ENCODE peak calls at places on chromosome 7, in eight cellular contexts. One of them, this sample, is unnamed.

GRCh38 chr7:7595451-7595850 is 28.8 kb downstream of the MIOS start:
- DNase-seq in CD8-positive, alpha-beta T cell: no peak
- DNase-seq in activated CD4-positive, CD25-positive, alpha-beta regulatory T cell treated with anti-CD3 and anti-CD28 coated beads, Interleukin-2, amount 50 U/mL, for 72 hours: no peak
- DNase-seq in fibroblast of mammary gland: peak
- DNase-seq in lower lobe of right lung: no peak
- DNase-seq in NCI-H1092: peak
- DNase-seq in activated T-cell treated with anti-CD3 and anti-CD28 coated beads, Interleukin-2, amount 50 U/mL, for 1 hour: no peak
- DNase-seq in Right ventricle myocardium superior: no peak
- DNase-seq in this sample: peak

GRCh38 chr7:7732566-7733290 is 14.3 kb upstream of the RPA3 start:
- DNase-seq in Right ventricle myocardium superior: no peak
- DNase-seq in CD8-positive, alpha-beta T cell: no peak
- DNase-seq in fibroblast of mammary gland: peak
- DNase-seq in activated T-cell treated with anti-CD3 and anti-CD28 coated beads, Interleukin-2, amount 50 U/mL, for 1 hour: no peak
- DNase-seq in activated CD4-positive, CD25-positive, alpha-beta regulatory T cell treated with anti-CD3 and anti-CD28 coated beads, Interleukin-2, amount 50 U/mL, for 72 hours: no peak
- DNase-seq in lower lobe of right lung: no peak
- DNase-seq in NCI-H1092: no peak
- DNase-seq in this sample: no peak

GRCh38 chr7:159096736-159097581 is 47.7 kb downstream of the VIPR2 start:
- DNase-seq in activated T-cell treated with anti-CD3 and anti-CD28 coated beads, Interleukin-2, amount 50 U/mL, for 1 hour: peak
- DNase-seq in Right ventricle myocardium superior: peak
- DNase-seq in CD8-positive, alpha-beta T cell: peak
- DNase-seq in NCI-H1092: no peak
- DNase-seq in activated CD4-positive, CD25-positive, alpha-beta regulatory T cell treated with anti-CD3 and anti-CD28 coated beads, Interleukin-2, amount 50 U/mL, for 72 hours: peak
- DNase-seq in fibroblast of mammary gland: no peak
- DNase-seq in lower lobe of right lung: no peak
- DNase-seq in this sample: no peak

GRCh38 chr7:23072043-23072442 is 33.5 kb upstream of the KLHL7 start:
- DNase-seq in fibroblast of mammary gland: peak
- DNase-seq in activated T-cell treated with anti-CD3 and anti-CD28 coated beads, Interleukin-2, amount 50 U/mL, for 1 hour: no peak
- DNase-seq in Right ventricle myocardium superior: no peak
- DNase-seq in CD8-positive, alpha-beta T cell: no peak
- DNase-seq in lower lobe of right lung: no peak
- DNase-seq in NCI-H1092: no peak
- DNase-seq in activated CD4-positive, CD25-positive, alpha-beta regulatory T cell treated with anti-CD3 and anti-CD28 coated beads, Interleukin-2, amount 50 U/mL, for 72 hours: no peak
- DNase-seq in this sample: no peak

GRCh38 chr7:7516662-7517061 is 19.0 kb downstream of the COL28A1 start:
- DNase-seq in NCI-H1092: no peak
- DNase-seq in activated T-cell treated with anti-CD3 and anti-CD28 coated beads, Interleukin-2, amount 50 U/mL, for 1 hour: no peak
- DNase-seq in Right ventricle myocardium superior: no peak
- DNase-seq in lower lobe of right lung: no peak
- DNase-seq in CD8-positive, alpha-beta T cell: no peak
- DNase-seq in fibroblast of mammary gland: no peak
- DNase-seq in activated CD4-positive, CD25-positive, alpha-beta regulatory T cell treated with anti-CD3 and anti-CD28 coated beads, Interleukin-2, amount 50 U/mL, for 72 hours: no peak
- DNase-seq in this sample: no peak

GRCh38 chr7:158802535-158803199 is 26.6 kb downstream of the ESYT2 start:
- DNase-seq in NCI-H1092: no peak
- DNase-seq in fibroblast of mammary gland: peak
- DNase-seq in Right ventricle myocardium superior: no peak
- DNase-seq in activated CD4-positive, CD25-positive, alpha-beta regulatory T cell treated with anti-CD3 and anti-CD28 coated beads, Interleukin-2, amount 50 U/mL, for 72 hours: no peak
- DNase-seq in CD8-positive, alpha-beta T cell: no peak
- DNase-seq in activated T-cell treated with anti-CD3 and anti-CD28 coated beads, Interleukin-2, amount 50 U/mL, for 1 hour: no peak
- DNase-seq in lower lobe of right lung: no peak
- DNase-seq in this sample: no peak

GRCh38 chr7:55063036-55063435 is 44.2 kb downstream of the EGFR start:
- DNase-seq in activated CD4-positive, CD25-positive, alpha-beta regulatory T cell treated with anti-CD3 and anti-CD28 coated beads, Interleukin-2, amount 50 U/mL, for 72 hours: no peak
- DNase-seq in lower lobe of right lung: no peak
- DNase-seq in fibroblast of mammary gland: peak
- DNase-seq in CD8-positive, alpha-beta T cell: no peak
- DNase-seq in Right ventricle myocardium superior: no peak
- DNase-seq in NCI-H1092: no peak
- DNase-seq in activated T-cell treated with anti-CD3 and anti-CD28 coated beads, Interleukin-2, amount 50 U/mL, for 1 hour: no peak
- DNase-seq in this sample: no peak

GRCh38 chr7:28768577-28769147 is 189.5 kb downstream of the TRIL start:
- DNase-seq in CD8-positive, alpha-beta T cell: no peak
- DNase-seq in activated T-cell treated with anti-CD3 and anti-CD28 coated beads, Interleukin-2, amount 50 U/mL, for 1 hour: no peak
- DNase-seq in activated CD4-positive, CD25-positive, alpha-beta regulatory T cell treated with anti-CD3 and anti-CD28 coated beads, Interleukin-2, amount 50 U/mL, for 72 hours: no peak
- DNase-seq in NCI-H1092: no peak
- DNase-seq in Right ventricle myocardium superior: no peak
- DNase-seq in fibroblast of mammary gland: peak
- DNase-seq in lower lobe of right lung: no peak
- DNase-seq in this sample: no peak

GRCh38 chr7:28054531-28055160 is 125.9 kb downstream of the JAZF1 start:
- DNase-seq in fibroblast of mammary gland: no peak
- DNase-seq in NCI-H1092: no peak
- DNase-seq in activated CD4-positive, CD25-positive, alpha-beta regulatory T cell treated with anti-CD3 and anti-CD28 coated beads, Interleukin-2, amount 50 U/mL, for 72 hours: no peak
- DNase-seq in lower lobe of right lung: no peak
- DNase-seq in CD8-positive, alpha-beta T cell: no peak
- DNase-seq in Right ventricle myocardium superior: no peak
- DNase-seq in activated T-cell treated with anti-CD3 and anti-CD28 coated beads, Interleukin-2, amount 50 U/mL, for 1 hour: no peak
- DNase-seq in this sample: no peak

GRCh38 chr7:142299226-142299625 is 41.4 kb upstream of the PRSS58 start:
- DNase-seq in activated CD4-positive, CD25-positive, alpha-beta regulatory T cell treated with anti-CD3 and anti-CD28 coated beads, Interleukin-2, amount 50 U/mL, for 72 hours: no peak
- DNase-seq in fibroblast of mammary gland: no peak
- DNase-seq in CD8-positive, alpha-beta T cell: no peak
- DNase-seq in lower lobe of right lung: no peak
- DNase-seq in NCI-H1092: no peak
- DNase-seq in Right ventricle myocardium superior: no peak
- DNase-seq in activated T-cell treated with anti-CD3 and anti-CD28 coated beads, Interleukin-2, amount 50 U/mL, for 1 hour: no peak
- DNase-seq in this sample: no peak

GRCh38 chr7:99829520-99830160 is 1.8 kb downstream of the CYP3A43 start:
- DNase-seq in Right ventricle myocardium superior: no peak
- DNase-seq in NCI-H1092: no peak
- DNase-seq in CD8-positive, alpha-beta T cell: no peak
- DNase-seq in activated T-cell treated with anti-CD3 and anti-CD28 coated beads, Interleukin-2, amount 50 U/mL, for 1 hour: no peak
- DNase-seq in fibroblast of mammary gland: no peak
- DNase-seq in activated CD4-positive, CD25-positive, alpha-beta regulatory T cell treated with anti-CD3 and anti-CD28 coated beads, Interleukin-2, amount 50 U/mL, for 72 hours: no peak
- DNase-seq in lower lobe of right lung: no peak
- DNase-seq in this sample: no peak

GRCh38 chr7:151233111-151233701 is 923 bp downstream of the CHPF2 start:
- DNase-seq in Right ventricle myocardium superior: no peak
- DNase-seq in lower lobe of right lung: no peak
- DNase-seq in fibroblast of mammary gland: peak
- DNase-seq in activated CD4-positive, CD25-positive, alpha-beta regulatory T cell treated with anti-CD3 and anti-CD28 coated beads, Interleukin-2, amount 50 U/mL, for 72 hours: peak
- DNase-seq in NCI-H1092: no peak
- DNase-seq in CD8-positive, alpha-beta T cell: peak
- DNase-seq in activated T-cell treated with anti-CD3 and anti-CD28 coated beads, Interleukin-2, amount 50 U/mL, for 1 hour: peak
- DNase-seq in this sample: peak

GRCh38 chr7:131052285-131052942 is 275.3 kb upstream of the MKLN1 start:
- DNase-seq in fibroblast of mammary gland: no peak
- DNase-seq in NCI-H1092: no peak
- DNase-seq in CD8-positive, alpha-beta T cell: no peak
- DNase-seq in activated T-cell treated with anti-CD3 and anti-CD28 coated beads, Interleukin-2, amount 50 U/mL, for 1 hour: no peak
- DNase-seq in activated CD4-positive, CD25-positive, alpha-beta regulatory T cell treated with anti-CD3 and anti-CD28 coated beads, Interleukin-2, amount 50 U/mL, for 72 hours: no peak
- DNase-seq in lower lobe of right lung: no peak
- DNase-seq in Right ventricle myocardium superior: no peak
- DNase-seq in this sample: peak

GRCh38 chr7:16356241-16356958 is 64.9 kb downstream of the CRPPA start:
- DNase-seq in lower lobe of right lung: no peak
- DNase-seq in CD8-positive, alpha-beta T cell: no peak
- DNase-seq in activated T-cell treated with anti-CD3 and anti-CD28 coated beads, Interleukin-2, amount 50 U/mL, for 1 hour: no peak
- DNase-seq in NCI-H1092: no peak
- DNase-seq in Right ventricle myocardium superior: no peak
- DNase-seq in fibroblast of mammary gland: peak
- DNase-seq in activated CD4-positive, CD25-positive, alpha-beta regulatory T cell treated with anti-CD3 and anti-CD28 coated beads, Interleukin-2, amount 50 U/mL, for 72 hours: no peak
- DNase-seq in this sample: no peak

This sample was measured in NCI-H1694.